ENCODE peak calls at places on chromosomes 12 and 14, in nine cellular contexts. One of them, this sample, is unnamed.

GRCh38 chr14:20720741-20721140 is 24.9 kb upstream of the EDDM3A start:
- DNase-seq in MM.1S: no peak
- DNase-seq in GM23338: no peak
- DNase-seq in brain microvascular endothelial cell: no peak
- DNase-seq in body of pancreas: no peak
- DNase-seq in CD4-positive, CD25-positive, alpha-beta regulatory T cell: no peak
- DNase-seq in naive thymus-derived CD4-positive, alpha-beta T cell: no peak
- DNase-seq in tibial nerve: no peak
- DNase-seq in stomach: no peak
- DNase-seq in this sample: no peak

GRCh38 chr12:47740536-47741339 is 15.4 kb upstream of the ENDOU start:
- DNase-seq in MM.1S: no peak
- DNase-seq in GM23338: no peak
- DNase-seq in brain microvascular endothelial cell: no peak
- DNase-seq in body of pancreas: no peak
- DNase-seq in CD4-positive, CD25-positive, alpha-beta regulatory T cell: no peak
- DNase-seq in naive thymus-derived CD4-positive, alpha-beta T cell: no peak
- DNase-seq in tibial nerve: no peak
- DNase-seq in stomach: no peak
- DNase-seq in this sample: no peak

GRCh38 chr12:23640754-23641153 is 308.7 kb downstream of the SOX5 start:
- DNase-seq in MM.1S: no peak
- DNase-seq in GM23338: peak; percentile 76
- DNase-seq in brain microvascular endothelial cell: no peak
- DNase-seq in body of pancreas: no peak
- DNase-seq in CD4-positive, CD25-positive, alpha-beta regulatory T cell: no peak
- DNase-seq in naive thymus-derived CD4-positive, alpha-beta T cell: no peak
- DNase-seq in tibial nerve: no peak
- DNase-seq in stomach: no peak
- DNase-seq in this sample: no peak

GRCh38 chr12:106417926-106418910 is 60.7 kb downstream of the POLR3B start:
- DNase-seq in MM.1S: no peak
- DNase-seq in GM23338: no peak
- DNase-seq in brain microvascular endothelial cell: peak; percentile 35
- DNase-seq in body of pancreas: no peak
- DNase-seq in CD4-positive, CD25-positive, alpha-beta regulatory T cell: no peak
- DNase-seq in naive thymus-derived CD4-positive, alpha-beta T cell: no peak
- DNase-seq in tibial nerve: no peak
- DNase-seq in stomach: no peak
- DNase-seq in this sample: no peak

GRCh38 chr14:51401756-51402155 is 161.7 kb downstream of the TMX1 start:
- DNase-seq in MM.1S: no peak
- DNase-seq in GM23338: no peak
- DNase-seq in brain microvascular endothelial cell: no peak
- DNase-seq in body of pancreas: no peak
- DNase-seq in CD4-positive, CD25-positive, alpha-beta regulatory T cell: no peak
- DNase-seq in naive thymus-derived CD4-positive, alpha-beta T cell: no peak
- DNase-seq in tibial nerve: no peak
- DNase-seq in stomach: no peak
- DNase-seq in this sample: peak; percentile 69

GRCh38 chr12:94872671-94873367 is 130.7 kb downstream of the NDUFA12 start:
- DNase-seq in MM.1S: no peak
- DNase-seq in GM23338: peak; percentile 52
- DNase-seq in brain microvascular endothelial cell: no peak
- DNase-seq in body of pancreas: no peak
- DNase-seq in CD4-positive, CD25-positive, alpha-beta regulatory T cell: no peak
- DNase-seq in naive thymus-derived CD4-positive, alpha-beta T cell: no peak
- DNase-seq in tibial nerve: no peak
- DNase-seq in stomach: no peak
- DNase-seq in this sample: no peak

GRCh38 chr14:92520701-92521415 is 7.3 kb downstream of the RIN3 start:
- DNase-seq in MM.1S: no peak
- DNase-seq in GM23338: no peak
- DNase-seq in brain microvascular endothelial cell: no peak
- DNase-seq in body of pancreas: no peak
- DNase-seq in CD4-positive, CD25-positive, alpha-beta regulatory T cell: no peak
- DNase-seq in naive thymus-derived CD4-positive, alpha-beta T cell: no peak
- DNase-seq in tibial nerve: no peak
- DNase-seq in stomach: no peak
- DNase-seq in this sample: no peak

GRCh38 chr14:63290741-63291286 is 27.9 kb downstream of the GPHB5 start:
- DNase-seq in MM.1S: no peak
- DNase-seq in GM23338: no peak
- DNase-seq in brain microvascular endothelial cell: no peak
- DNase-seq in body of pancreas: no peak
- DNase-seq in CD4-positive, CD25-positive, alpha-beta regulatory T cell: no peak
- DNase-seq in naive thymus-derived CD4-positive, alpha-beta T cell: no peak
- DNase-seq in tibial nerve: no peak
- DNase-seq in stomach: no peak
- DNase-seq in this sample: no peak

GRCh38 chr12:42094277-42094676 is 50.4 kb downstream of the GXYLT1 start:
- DNase-seq in MM.1S: no peak
- DNase-seq in GM23338: no peak
- DNase-seq in brain microvascular endothelial cell: peak; percentile 71
- DNase-seq in body of pancreas: no peak
- DNase-seq in CD4-positive, CD25-positive, alpha-beta regulatory T cell: peak; percentile 21
- DNase-seq in naive thymus-derived CD4-positive, alpha-beta T cell: peak; percentile 26
- DNase-seq in tibial nerve: no peak
- DNase-seq in stomach: no peak
- DNase-seq in this sample: no peak

GRCh38 chr14:36362648-36363047 is 42.2 kb upstream of the MBIP start:
- DNase-seq in MM.1S: no peak
- DNase-seq in GM23338: no peak
- DNase-seq in brain microvascular endothelial cell: no peak
- DNase-seq in body of pancreas: no peak
- DNase-seq in CD4-positive, CD25-positive, alpha-beta regulatory T cell: no peak
- DNase-seq in naive thymus-derived CD4-positive, alpha-beta T cell: no peak
- DNase-seq in tibial nerve: no peak
- DNase-seq in stomach: no peak
- DNase-seq in this sample: no peak

GRCh38 chr12:57460457-57461325 is 1.1 kb downstream of the GLI1 start:
- DNase-seq in MM.1S: peak; percentile 10
- DNase-seq in GM23338: peak; percentile 91
- DNase-seq in brain microvascular endothelial cell: no peak
- DNase-seq in body of pancreas: no peak
- DNase-seq in CD4-positive, CD25-positive, alpha-beta regulatory T cell: no peak
- DNase-seq in naive thymus-derived CD4-positive, alpha-beta T cell: no peak
- DNase-seq in tibial nerve: no peak
- DNase-seq in stomach: no peak
- DNase-seq in this sample: no peak

GRCh38 chr14:71163842-71164500 is 256.7 kb downstream of the PCNX1 start:
- DNase-seq in MM.1S: no peak
- DNase-seq in GM23338: no peak
- DNase-seq in brain microvascular endothelial cell: no peak
- DNase-seq in body of pancreas: no peak
- DNase-seq in CD4-positive, CD25-positive, alpha-beta regulatory T cell: no peak
- DNase-seq in naive thymus-derived CD4-positive, alpha-beta T cell: no peak
- DNase-seq in tibial nerve: no peak
- DNase-seq in stomach: no peak
- DNase-seq in this sample: no peak

GRCh38 chr12:9960613-9961012 is 10.6 kb upstream of the CLEC12A start:
- DNase-seq in MM.1S: no peak
- DNase-seq in GM23338: no peak
- DNase-seq in brain microvascular endothelial cell: no peak
- DNase-seq in body of pancreas: no peak
- DNase-seq in CD4-positive, CD25-positive, alpha-beta regulatory T cell: no peak
- DNase-seq in naive thymus-derived CD4-positive, alpha-beta T cell: no peak
- DNase-seq in tibial nerve: no peak
- DNase-seq in stomach: no peak
- DNase-seq in this sample: no peak

GRCh38 chr12:103905730-103906349 is 24.4 kb upstream of the HSP90B1 start:
- DNase-seq in MM.1S: no peak
- DNase-seq in GM23338: no peak
- DNase-seq in brain microvascular endothelial cell: no peak
- DNase-seq in body of pancreas: no peak
- DNase-seq in CD4-positive, CD25-positive, alpha-beta regulatory T cell: no peak
- DNase-seq in naive thymus-derived CD4-positive, alpha-beta T cell: no peak
- DNase-seq in tibial nerve: no peak
- DNase-seq in stomach: no peak
- DNase-seq in this sample: no peak

GRCh38 chr12:103742349-103742784 is 98.7 kb downstream of the NT5DC3 start:
- DNase-seq in MM.1S: no peak
- DNase-seq in GM23338: peak; percentile 3
- DNase-seq in brain microvascular endothelial cell: no peak
- DNase-seq in body of pancreas: no peak
- DNase-seq in CD4-positive, CD25-positive, alpha-beta regulatory T cell: no peak
- DNase-seq in naive thymus-derived CD4-positive, alpha-beta T cell: no peak
- DNase-seq in tibial nerve: no peak
- DNase-seq in stomach: peak; percentile 27
- DNase-seq in this sample: no peak

DNA sequence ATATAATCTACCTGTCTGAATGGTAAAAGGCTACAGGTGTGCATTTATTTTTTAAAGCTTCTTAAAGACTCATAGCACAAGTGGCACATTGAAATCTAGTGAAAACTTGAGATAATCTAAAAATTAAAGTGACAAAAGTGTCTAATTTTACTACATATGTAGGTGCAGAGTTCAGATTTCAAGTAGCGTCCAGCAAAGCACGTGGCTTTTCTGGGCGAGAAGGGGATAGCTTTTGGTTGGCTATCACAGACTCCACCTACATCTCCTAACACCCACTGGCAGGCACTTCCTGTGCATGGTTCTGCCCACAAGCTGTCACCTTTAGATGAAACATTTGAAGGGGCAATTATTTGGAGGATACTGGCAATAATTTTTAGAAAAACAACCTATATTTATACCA is 1.9 kb upstream of the PITPNM2 start:
- DNase-seq in MM.1S: no peak
- DNase-seq in GM23338: peak; percentile 23
- DNase-seq in brain microvascular endothelial cell: no peak
- DNase-seq in body of pancreas: no peak
- DNase-seq in CD4-positive, CD25-positive, alpha-beta regulatory T cell: no peak
- DNase-seq in naive thymus-derived CD4-positive, alpha-beta T cell: no peak
- DNase-seq in tibial nerve: no peak
- DNase-seq in stomach: no peak
- DNase-seq in this sample: no peak
- H3K27ac ChIP-seq in MM.1S: no peak overlapping the region
- H3K27ac ChIP-seq in GM23338: no peak overlapping the region
- H3K27ac ChIP-seq in brain microvascular endothelial cell: no peak overlapping the region
- H3K27ac ChIP-seq in body of pancreas: no peak overlapping the region
- H3K27ac ChIP-seq in CD4-positive, CD25-positive, alpha-beta regulatory T cell: no peak overlapping the region
- H3K27ac ChIP-seq in naive thymus-derived CD4-positive, alpha-beta T cell: no peak overlapping the region
- H3K27ac ChIP-seq in tibial nerve: no peak overlapping the region
- H3K27ac ChIP-seq in stomach: no peak overlapping the region
- H3K27ac ChIP-seq in this sample: no peak overlapping the region

GRCh38 chr12:115137812-115138521 is 454.0 kb upstream of the TBX3 start:
- DNase-seq in MM.1S: no peak
- DNase-seq in GM23338: no peak
- DNase-seq in brain microvascular endothelial cell: no peak
- DNase-seq in body of pancreas: no peak
- DNase-seq in CD4-positive, CD25-positive, alpha-beta regulatory T cell: no peak
- DNase-seq in naive thymus-derived CD4-positive, alpha-beta T cell: no peak
- DNase-seq in tibial nerve: no peak
- DNase-seq in stomach: no peak
- DNase-seq in this sample: no peak
- H3K27ac ChIP-seq in MM.1S: no peak overlapping the region
- H3K27ac ChIP-seq in GM23338: no peak overlapping the region
- H3K27ac ChIP-seq in brain microvascular endothelial cell: no peak overlapping the region
- H3K27ac ChIP-seq in body of pancreas: no peak overlapping the region
- H3K27ac ChIP-seq in CD4-positive, CD25-positive, alpha-beta regulatory T cell: no peak overlapping the region
- H3K27ac ChIP-seq in naive thymus-derived CD4-positive, alpha-beta T cell: no peak overlapping the region
- H3K27ac ChIP-seq in tibial nerve: no peak overlapping the region
- H3K27ac ChIP-seq in stomach: no peak overlapping the region
- H3K27ac ChIP-seq in this sample: no peak overlapping the region

GRCh38 chr12:53622724-53623123 is 3.5 kb downstream of the ATF7 start:
- DNase-seq in MM.1S: no peak
- DNase-seq in GM23338: no peak
- DNase-seq in brain microvascular endothelial cell: no peak
- DNase-seq in body of pancreas: no peak
- DNase-seq in CD4-positive, CD25-positive, alpha-beta regulatory T cell: no peak
- DNase-seq in naive thymus-derived CD4-positive, alpha-beta T cell: no peak
- DNase-seq in tibial nerve: no peak
- DNase-seq in stomach: no peak
- DNase-seq in this sample: no peak
- H3K27ac ChIP-seq in MM.1S: no peak overlapping the region
- H3K27ac ChIP-seq in GM23338: no peak overlapping the region
- H3K27ac ChIP-seq in brain microvascular endothelial cell: no peak overlapping the region
- H3K27ac ChIP-seq in body of pancreas: no peak overlapping the region
- H3K27ac ChIP-seq in CD4-positive, CD25-positive, alpha-beta regulatory T cell: no peak overlapping the region
- H3K27ac ChIP-seq in naive thymus-derived CD4-positive, alpha-beta T cell: no peak overlapping the region
- H3K27ac ChIP-seq in tibial nerve: peak overlapping the region; percentile 94
- H3K27ac ChIP-seq in stomach: peak overlapping the region; percentile 95
- H3K27ac ChIP-seq in this sample: peak overlapping the region; percentile 91

DNA sequence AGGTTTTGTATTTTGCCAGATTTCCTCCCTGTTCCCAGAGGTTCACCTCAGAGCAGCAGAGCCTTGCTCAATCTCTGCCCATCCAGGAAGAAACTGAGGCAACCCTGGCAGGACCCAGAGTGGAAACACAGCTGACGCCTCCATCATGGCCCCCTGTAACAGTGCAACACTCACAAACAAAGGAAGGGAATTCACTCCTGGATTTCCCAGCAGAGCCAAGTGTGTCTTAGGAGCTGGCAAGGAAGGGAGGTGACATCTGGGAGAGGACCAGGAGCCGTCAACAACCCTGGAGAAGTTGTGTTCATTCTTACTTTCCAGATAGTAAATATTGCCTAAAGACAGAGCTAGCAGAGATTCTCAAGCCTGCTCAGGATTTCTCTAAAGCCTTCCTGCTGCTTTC is 73.7 kb downstream of the IRF2BPL start:
- DNase-seq in MM.1S: no peak
- DNase-seq in GM23338: no peak
- DNase-seq in brain microvascular endothelial cell: no peak
- DNase-seq in body of pancreas: no peak
- DNase-seq in CD4-positive, CD25-positive, alpha-beta regulatory T cell: no peak
- DNase-seq in naive thymus-derived CD4-positive, alpha-beta T cell: no peak
- DNase-seq in tibial nerve: no peak
- DNase-seq in stomach: no peak
- DNase-seq in this sample: no peak
- H3K27ac ChIP-seq in MM.1S: peak overlapping the region; percentile 97
- H3K27ac ChIP-seq in GM23338: peak overlapping the region; percentile 98
- H3K27ac ChIP-seq in brain microvascular endothelial cell: no peak overlapping the region
- H3K27ac ChIP-seq in body of pancreas: peak overlapping the region; percentile 93
- H3K27ac ChIP-seq in CD4-positive, CD25-positive, alpha-beta regulatory T cell: peak overlapping the region; percentile 18
- H3K27ac ChIP-seq in naive thymus-derived CD4-positive, alpha-beta T cell: peak overlapping the region; percentile 87
- H3K27ac ChIP-seq in tibial nerve: peak overlapping the region; percentile 83
- H3K27ac ChIP-seq in stomach: peak overlapping the region; percentile 98
- H3K27ac ChIP-seq in this sample: peak overlapping the region; percentile 94